ENCODE peak calls at places on chromosomes 1 and 21, in four cellular contexts. N, X, F and A are unnamed samples.

GRCh38 chr1:12708956-12709555 is 6.9 kb upstream of the AADACL3 start:
- DNase-seq in N (no peak), F (no peak), X (no peak), A (no peak)

GRCh38 chr1:12572506-12572905 is 45.5 kb downstream of the DHRS3 start:
- DNase-seq in X (no peak), F (no peak), N (peak; percentile 67), A (no peak)

GRCh38 chr1:30377230-30378022 is 346.0 kb downstream of the MATN1 start:
- DNase-seq in F (no peak), X (no peak), N (no peak), A (no peak)

GRCh38 chr1:157117527-157118057 is 18.0 kb upstream of the ETV3L start:
- DNase-seq in F (no peak), X (no peak), N (no peak), A (no peak)

GRCh38 chr1:6743189-6744101 is 41.8 kb upstream of the CAMTA1 start:
- DNase-seq in F (peak; percentile 40), X (peak; percentile 70), N (peak; percentile 90), A (peak; percentile 40)

GRCh38 chr1:5751171-5751556 is 241.1 kb downstream of the NPHP4 start:
- DNase-seq in X (no peak), F (no peak), N (no peak), A (no peak)

GRCh38 chr1:24149854-24150227 is 6.9 kb upstream of the IL22RA1 start:
- DNase-seq in N (peak; percentile 80), F (peak; percentile 36), X (no peak), A (peak; percentile 75)

GRCh38 chr1:31394628-31395193 is 18.3 kb upstream of the SERINC2 start:
- DNase-seq in N (peak; percentile 63), X (peak; percentile 81), F (peak; percentile 94), A (peak; percentile 89)

GRCh38 chr1:204647114-204647804 is 38.3 kb downstream of the LRRN2 start:
- DNase-seq in F (peak; percentile 76), X (peak; percentile 29), N (peak; percentile 79), A (no peak)

GRCh38 chr1:203402609-203403337 is 51.9 kb upstream of the FMOD start:
- DNase-seq in F (no peak), N (peak; percentile 86), X (no peak), A (no peak)

GRCh38 chr1:4711191-4711915 is 56.9 kb downstream of the AJAP1 start:
- DNase-seq in N (no peak), F (no peak), X (no peak), A (no peak)

GRCh38 chr1:198175418-198176170 is 18.8 kb downstream of the NEK7 start:
- DNase-seq in F (no peak), N (peak; percentile 77), X (no peak), A (no peak)

GRCh38 chr1:167219194-167219593 is 1.5 kb upstream of the POU2F1 start:
- DNase-seq in N (no peak), X (no peak), F (no peak), A (no peak)

GRCh38 chr1:246165826-246166709 is 341.0 kb downstream of the SMYD3 start:
- DNase-seq in X (no peak), F (no peak), N (no peak), A (no peak)

GRCh38 chr1:147723691-147724323 is 36.6 kb downstream of the GJA5 start:
- DNase-seq in N (peak; percentile 5), X (peak; percentile 47), F (peak; percentile 74), A (peak; percentile 40)

GRCh38 chr21:33684923-33685560 is 42.7 kb downstream of the ITSN1 start:
- DNase-seq in X (no peak), N (peak; percentile 73), F (no peak), A (no peak)

GRCh38 chr1:247390116-247390791 is 25.7 kb upstream of the NLRP3 start:
- DNase-seq in X (peak; percentile 78), F (peak; percentile 84), N (peak; percentile 43), A (peak; percentile 76)